ENCODE peak calls at places on chromosomes 6 and 20, in nine cellular contexts. Q is PC-9; P is left ventricle myocardium inferior; J is psoas muscle; L is A549; N is CD8-positive, alpha-beta T cell; F is endodermal cell; Z is ovary; A is lower lobe of right lung. K is an unnamed sample. For H3K4me1, the result is how much of the 10 kb centered on the place peaks cover.

GRCh38 chr6:153965996-153966395 is 73.0 kb upstream of the OPRM1 start:
- DNase-seq in Q (no peak), P (no peak), J (no peak), L (no peak), N (no peak), F (no peak), Z (no peak), A (no peak), K (no peak)

GRCh38 chr6:13355043-13355945 is 27.0 kb upstream of the TBC1D7 start:
- DNase-seq in Q (peak), P (no peak), J (no peak), L (no peak), N (no peak), F (no peak), Z (no peak), A (no peak), K (no peak)

GRCh38 chr20:19990911-19991707 is 26.1 kb upstream of the NAA20 start:
- DNase-seq in Q (peak), P (no peak), J (no peak), L (no peak), N (no peak), F (no peak), Z (no peak), A (no peak), K (no peak)

GRCh38 chr6:20365456-20365855 is 36.2 kb upstream of the E2F3 start:
- DNase-seq in Q (no peak), P (no peak), J (no peak), L (no peak), N (no peak), F (no peak), Z (no peak), A (no peak), K (no peak)

GRCh38 chr20:46084805-46085792 is 4.7 kb downstream of the NCOA5 start:
- DNase-seq in Q (peak), P (no peak), J (no peak), L (peak), N (no peak), F (no peak), Z (no peak), A (no peak), K (no peak)

GRCh38 chr6:3301506-3301905 is 42.8 kb downstream of the PSMG4 start:
- DNase-seq in Q (no peak), P (no peak), J (peak), L (no peak), N (no peak), F (no peak), Z (no peak), A (no peak), K (no peak)

GRCh38 chr6:106082735-106083398 is 3.3 kb upstream of the PRDM1 start:
- DNase-seq in Q (no peak), P (no peak), J (no peak), L (no peak), N (no peak), F (no peak), Z (no peak), A (no peak), K (no peak)

GRCh38 chr6:144922120-144922722 is 637.1 kb downstream of the UTRN start:
- DNase-seq in Q (no peak), P (no peak), J (no peak), L (no peak), N (no peak), F (no peak), Z (no peak), A (no peak), K (no peak)

GRCh38 chr6:36392621-36393020 is 5.2 kb upstream of the ETV7 start:
- DNase-seq in Q (no peak), P (no peak), J (no peak), L (no peak), N (no peak), F (peak), Z (no peak), A (no peak), K (no peak)

GRCh38 chr6:109001554-109001953 is 93.1 kb downstream of the SESN1 start:
- DNase-seq in Q (no peak), P (no peak), J (no peak), L (no peak), N (no peak), F (no peak), Z (no peak), A (no peak), K (no peak)

GRCh38 chr6:43718387-43719105 is 31.0 kb upstream of the MRPS18A start:
- DNase-seq in Q (no peak), P (peak), J (no peak), L (no peak), N (no peak), F (no peak), Z (no peak), A (no peak), K (no peak)

GRCh38 chr6:75397806-75398465 is 95.7 kb downstream of the FILIP1 start:
- DNase-seq in Q (no peak), P (no peak), J (no peak), L (no peak), N (no peak), F (no peak), Z (no peak), A (no peak), K (no peak)

GRCh38 chr6:170552765-170553685 is at the start of gene PSMB1:
- DNase-seq in Q (peak), P (peak), J (peak), L (peak), N (peak), F (peak), Z (peak), A (peak), K (peak)

GRCh38 chr6:117265425-117266266 is at the start of gene VGLL2:
- DNase-seq in Q (no peak), P (peak), J (peak), L (no peak), N (no peak), F (peak), Z (peak), A (peak), K (no peak)

GRCh38 chr6:108027054-108027453 is 47.5 kb downstream of the OSTM1 start:
- DNase-seq in Q (no peak), P (no peak), J (no peak), L (no peak), N (no peak), F (no peak), Z (no peak), A (no peak), K (no peak)

GRCh38 chr6:114334237-114334636 is 8.6 kb downstream of the HS3ST5 start:
- DNase-seq in Q (no peak), P (no peak), J (no peak), L (no peak), N (no peak), F (no peak), Z (no peak), A (no peak), K (no peak)

GRCh38 chr6:12182676-12183075 is 107.5 kb upstream of the EDN1 start:
- DNase-seq in Q (peak), P (no peak), J (no peak), L (no peak), N (no peak), F (no peak), Z (no peak), A (no peak), K (no peak)

GRCh38 chr6:13445005-13445743 is 42.2 kb downstream of the GFOD1 start:
- DNase-seq in Q (no peak), P (peak), J (peak), L (no peak), N (no peak), F (peak), Z (peak), A (peak), K (peak)

GRCh38 chr6:138722425-138723371 is 50.9 kb upstream of the CCDC28A start:
- DNase-seq in Q (no peak), P (no peak), J (no peak), L (peak), N (no peak), F (no peak), Z (no peak), A (no peak), K (no peak)

GRCh38 chr6:42740725-42741124 is 5.2 kb downstream of the TBCC start:
- DNase-seq in Q (no peak), P (no peak), J (no peak), L (no peak), N (no peak), F (no peak), Z (no peak), A (no peak), K (no peak)

GRCh38 chr20:11182715-11183114 is 508.9 kb upstream of the JAG1 start:
- DNase-seq in Q (no peak), P (no peak), J (no peak), L (no peak), N (no peak), F (no peak), Z (no peak), A (no peak), K (no peak)

GRCh38 chr20:52809003-52809402 is 163.2 kb upstream of the TSHZ2 start:
- DNase-seq in Q (no peak), P (no peak), J (no peak), L (no peak), N (no peak), F (no peak), Z (no peak), A (no peak), K (no peak)

GRCh38 chr20:2820084-2820895 is 4.1 kb downstream of the TMEM239 start:
- DNase-seq in Q (no peak), P (no peak), J (no peak), L (no peak), N (no peak), F (peak), Z (peak), A (no peak), K (no peak)

GRCh38 chr20:49006446-49006980 is 39.6 kb upstream of the CSE1L start:
- DNase-seq in Q (no peak), P (no peak), J (no peak), L (no peak), N (no peak), F (no peak), Z (no peak), A (no peak), K (no peak)

GRCh38 chr6:122838060-122838780 is 49.2 kb downstream of the SMPDL3A start:
- DNase-seq in Q (no peak), P (no peak), J (no peak), L (peak), N (no peak), F (no peak), Z (no peak), A (no peak), K (no peak)

GRCh38 chr6:125640441-125641150 is 108.8 kb upstream of the HEY2 start:
- DNase-seq in Q (no peak), P (no peak), J (no peak), L (no peak), N (no peak), F (no peak), Z (no peak), A (no peak), K (no peak)

GRCh38 chr6:135990437-135990836 is 138.9 kb downstream of the PDE7B start:
- DNase-seq in Q (no peak), P (no peak), J (no peak), L (no peak), N (no peak), F (no peak), Z (no peak), A (no peak), K (no peak)

GRCh38 chr6:105560611-105561066 is 157.8 kb upstream of the PREP start:
- DNase-seq in Q (no peak), P (no peak), J (no peak), L (no peak), N (no peak), F (no peak), Z (no peak), A (no peak), K (no peak)

GRCh38 chr6:144335914-144336313 is 50.8 kb downstream of the UTRN start:
- DNase-seq in Q (no peak), P (no peak), J (no peak), L (no peak), N (peak), F (no peak), Z (no peak), A (no peak), K (no peak)

GRCh38 chr6:103516336-103516735 is 1343.4 kb downstream of the HACE1 start:
- DNase-seq in Q (no peak), P (no peak), J (no peak), L (no peak), N (no peak), F (no peak), Z (no peak), A (no peak), K (no peak)

GRCh38 chr6:82362144-82362543 is 1.5 kb upstream of the TPBG start:
- DNase-seq in Q (no peak), P (no peak), J (no peak), L (no peak), N (no peak), F (no peak), Z (no peak), A (no peak), K (no peak)

GRCh38 chr6:121780325-121781313 is 345.2 kb downstream of the GJA1 start:
- DNase-seq in Q (no peak), P (peak), J (peak), L (peak), N (no peak), F (peak), Z (peak), A (peak), K (peak)

GRCh38 chr6:161038229-161039003 is 46.8 kb downstream of the MAP3K4 start:
- DNase-seq in Q (peak), P (peak), J (no peak), L (peak), N (no peak), F (no peak), Z (peak), A (no peak), K (no peak)

GRCh38 chr20:33669224-33669623 is 2.5 kb downstream of the ACTL10 start:
- DNase-seq in Q (no peak), P (no peak), J (no peak), L (no peak), N (no peak), F (no peak), Z (no peak), A (no peak), K (no peak)

GRCh38 chr20:33666293-33667244 is at the start of gene ACTL10:
- DNase-seq in Q (peak), P (peak), J (peak), L (no peak), N (peak), F (peak), Z (peak), A (peak), K (peak)

GRCh38 chr20:33668791-33669155 is 2.0 kb downstream of the ACTL10 start:
- DNase-seq in Q (no peak), P (peak), J (no peak), L (no peak), N (no peak), F (no peak), Z (no peak), A (no peak), K (no peak)

GRCh38 chr20:33668087-33668790 is 1.5 kb downstream of the ACTL10 start:
- DNase-seq in Q (no peak), P (peak), J (no peak), L (peak), N (peak), F (peak), Z (no peak), A (peak), K (no peak)

DNA sequence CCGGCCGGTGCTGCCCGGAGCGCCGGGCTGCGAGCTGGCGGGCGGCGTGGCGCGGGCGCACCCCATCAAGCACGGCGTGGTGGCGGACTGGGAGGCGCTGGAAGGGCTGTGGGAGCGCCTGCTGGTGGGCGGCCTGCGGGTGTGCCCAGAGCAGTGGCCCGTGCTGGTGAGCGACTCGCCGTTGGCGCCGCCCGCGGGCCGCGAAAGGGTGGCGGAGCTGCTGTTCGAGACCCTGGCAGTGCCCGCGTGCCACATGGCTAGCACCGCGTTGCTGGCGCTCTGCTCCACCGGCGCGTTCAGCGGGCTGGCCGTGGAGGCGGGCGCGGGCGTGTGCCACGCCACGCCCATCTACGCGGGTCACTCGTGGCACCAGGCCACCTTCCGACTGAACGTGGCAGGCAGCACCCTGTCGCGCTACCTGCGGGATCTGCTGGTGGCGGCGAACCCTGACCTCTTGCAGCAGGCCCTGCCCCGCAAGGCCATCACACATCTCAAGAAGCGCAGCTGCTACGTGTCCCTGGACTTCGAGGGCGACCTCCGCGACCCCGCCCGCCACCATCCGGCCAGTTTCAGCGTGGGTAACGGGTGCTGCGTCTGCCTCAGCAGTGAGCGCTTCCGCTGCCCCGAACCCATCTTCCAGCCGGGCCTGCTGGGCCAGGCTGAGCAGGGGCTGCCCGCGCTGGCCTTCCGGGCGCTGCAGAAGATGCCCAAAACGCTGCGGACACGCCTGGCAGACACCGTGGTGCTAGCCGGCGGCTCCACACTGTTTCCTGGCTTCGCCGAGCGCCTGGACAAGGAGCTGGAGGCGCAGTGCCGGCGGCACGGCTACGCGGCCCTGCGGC is 723 bp downstream of the ACTL10 start:
- DNase-seq in Q (peak), P (peak), J (peak), L (no peak), N (peak), F (peak), Z (peak), A (peak), K (peak)
- TF ChIP-seq CTCF in Q (no peak), P (no peak), J (no peak), L (peak), N (peak), F (peak), Z (peak), A (peak), K (no peak)

GRCh38 chr6:70834520-70834919 is 122.3 kb downstream of the B3GAT2 start:
- DNase-seq in Q (no peak), P (no peak), J (no peak), L (no peak), N (no peak), F (no peak), Z (no peak), A (no peak), K (no peak)
- H3K4me1 ChIP-seq in Q (under half), P (under half), J (under half), L (under half), N (under half), F (under half), Z (under half), A (under half), K (under half)

GRCh38 chr6:41469156-41469950 is 76.8 kb upstream of the FOXP4 start:
- DNase-seq in Q (no peak), P (no peak), J (no peak), L (no peak), N (no peak), F (no peak), Z (no peak), A (no peak), K (no peak)

GRCh38 chr6:41466437-41466990 is 79.7 kb upstream of the FOXP4 start:
- DNase-seq in Q (no peak), P (no peak), J (no peak), L (no peak), N (no peak), F (no peak), Z (no peak), A (no peak), K (no peak)

GRCh38 chr6:41467627-41468404 is 78.4 kb upstream of the FOXP4 start:
- DNase-seq in Q (no peak), P (no peak), J (no peak), L (no peak), N (no peak), F (no peak), Z (no peak), A (no peak), K (no peak)

GRCh38 chr6:41464481-41464880 is 81.7 kb upstream of the FOXP4 start:
- DNase-seq in Q (no peak), P (no peak), J (no peak), L (no peak), N (no peak), F (no peak), Z (no peak), A (no peak), K (no peak)

DNA sequence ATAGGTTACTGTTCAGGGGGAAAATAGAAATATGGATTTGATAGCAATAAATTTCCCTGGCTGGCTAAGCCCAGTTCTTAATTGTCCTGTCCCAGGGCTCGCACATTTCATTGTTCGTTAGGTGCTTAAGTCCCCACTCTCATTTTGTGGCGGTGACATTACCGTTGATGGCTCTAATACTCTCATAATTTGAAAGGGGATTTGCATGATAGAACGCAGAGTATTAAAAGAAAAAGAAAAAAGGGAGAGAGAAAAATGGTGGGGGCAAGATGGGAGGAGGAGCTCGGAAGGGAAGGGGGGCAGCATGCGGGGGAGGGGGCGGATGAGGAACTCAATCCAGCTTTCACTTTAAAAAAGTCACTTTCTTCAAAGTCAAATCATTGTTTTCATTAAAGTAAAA is 79.1 kb upstream of the FOXP4 start:
- DNase-seq in Q (no peak), P (no peak), J (no peak), L (no peak), N (no peak), F (no peak), Z (no peak), A (no peak), K (no peak)
- TF ChIP-seq CTCF in Q (no peak), P (no peak), J (no peak), L (no peak), N (no peak), F (no peak), Z (no peak), A (no peak), K (no peak)

GRCh38 chr6:156851447-156851846 is 74.3 kb downstream of the ARID1B start:
- DNase-seq in Q (no peak), P (no peak), J (no peak), L (no peak), N (no peak), F (no peak), Z (no peak), A (no peak), K (no peak)
- H3K4me1 ChIP-seq in Q (under half), P (half or more), J (half or more), L (under half), N (under half), F (under half), Z (under half), A (half or more), K (under half)

GRCh38 chr6:123962508-123962907 is 158.8 kb downstream of the NKAIN2 start:
- DNase-seq in Q (no peak), P (no peak), J (no peak), L (no peak), N (no peak), F (no peak), Z (no peak), A (peak), K (no peak)

GRCh38 chr6:123967900-123968299 is 164.2 kb downstream of the NKAIN2 start:
- DNase-seq in Q (no peak), P (no peak), J (no peak), L (no peak), N (no peak), F (no peak), Z (no peak), A (no peak), K (no peak)

DNA sequence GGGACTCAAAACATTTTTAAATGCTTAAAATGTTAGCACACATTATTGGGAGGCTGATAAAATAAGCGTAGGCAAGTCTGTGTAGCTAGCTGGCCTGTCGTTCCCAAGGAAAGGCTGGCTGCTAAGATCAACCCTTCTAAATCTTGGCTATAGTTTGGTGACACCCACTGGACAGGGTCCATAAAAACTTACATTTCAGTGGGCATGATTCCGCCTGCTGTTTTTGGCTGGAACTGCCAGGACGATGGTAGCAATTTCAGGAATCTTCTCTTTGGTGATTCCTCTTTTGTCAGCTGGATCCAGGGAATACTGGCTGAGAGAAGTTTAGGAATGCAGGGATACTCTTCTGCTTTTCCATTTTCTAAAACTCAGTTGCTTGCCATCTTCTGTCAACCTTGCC is 162.2 kb downstream of the NKAIN2 start:
- DNase-seq in Q (no peak), P (no peak), J (no peak), L (peak), N (no peak), F (peak), Z (no peak), A (no peak), K (no peak)
- TF ChIP-seq CTCF in Q (no peak), P (peak), J (peak), L (no peak), N (no peak), F (peak), Z (no peak), A (no peak), K (no peak)